ENCODE peak calls at places on chromosomes 4 and X, in six cellular contexts. U, I, J, T, D and F are unnamed samples.

GRCh38 chr4:47427936-47428335 is 35.6 kb downstream of the COMMD8 start:
- DNase-seq in T (no peak), U (no peak), D (no peak), J (no peak), I (no peak), F (no peak)

GRCh38 chr4:180557348-180557747 is 1685.9 kb upstream of the TENM3 start:
- DNase-seq in T (no peak), D (no peak), U (no peak), I (no peak), J (no peak), F (no peak)

GRCh38 chr4:72430050-72430449 is 139.0 kb downstream of the ADAMTS3 start:
- DNase-seq in D (no peak), J (no peak), T (no peak), I (no peak), U (no peak), F (no peak)

GRCh38 chr4:69684821-69685220 is 31.8 kb upstream of the UGT2A1 start:
- DNase-seq in T (no peak), U (no peak), D (no peak), J (no peak), I (no peak), F (no peak)

GRCh38 chrX:70470850-70471289 is 26.2 kb downstream of the DLG3 start:
- DNase-seq in T (no peak), I (no peak), J (no peak), U (no peak), D (no peak), F (no peak)

GRCh38 chr4:74483226-74483911 is 38.4 kb downstream of the AREG start:
- DNase-seq in D (peak), J (no peak), T (no peak), U (no peak), I (no peak), F (no peak)

GRCh38 chr4:112340048-112340447 is 42.9 kb downstream of the ALPK1 start:
- DNase-seq in D (no peak), T (no peak), U (peak), I (no peak), J (no peak), F (no peak)

GRCh38 chr4:22019676-22020075 is 71.1 kb upstream of the KCNIP4 start:
- DNase-seq in J (no peak), I (no peak), U (no peak), D (no peak), T (no peak), F (no peak)

GRCh38 chr4:97627785-97628184 is 515.5 kb downstream of the STPG2 start:
- DNase-seq in J (no peak), U (no peak), D (no peak), I (no peak), T (no peak), F (no peak)

GRCh38 chrX:80876877-80877276 is 67.2 kb upstream of the BRWD3 start:
- DNase-seq in T (no peak), D (no peak), J (no peak), I (no peak), U (no peak), F (no peak)

GRCh38 chrX:3461824-3462508 is 115.5 kb upstream of the MXRA5 start:
- DNase-seq in J (no peak), U (no peak), I (no peak), D (no peak), T (no peak), F (no peak)

GRCh38 chr4:11268149-11268548 is 160.5 kb downstream of the HS3ST1 start:
- DNase-seq in I (no peak), U (no peak), D (no peak), T (no peak), J (no peak), F (no peak)

GRCh38 chr4:74055096-74055495 is 16.6 kb upstream of the CXCL3 start:
- DNase-seq in D (no peak), T (no peak), U (no peak), I (no peak), J (no peak), F (no peak)

GRCh38 chr4:143186634-143187033 is 1.9 kb downstream of the USP38 start:
- DNase-seq in D (no peak), U (no peak), I (no peak), T (no peak), J (no peak), F (no peak)

GRCh38 chr4:41692717-41693345 is 55.7 kb downstream of the PHOX2B start:
- DNase-seq in U (peak), D (peak), T (peak), J (peak), I (no peak), F (peak)

GRCh38 chr4:4810365-4810764 is 49.1 kb upstream of the MSX1 start:
- DNase-seq in I (no peak), U (no peak), J (no peak), D (no peak), T (no peak), F (peak)

GRCh38 chr4:2497931-2498330 is 29.0 kb downstream of the RNF4 start:
- DNase-seq in T (no peak), I (no peak), D (no peak), J (no peak), U (no peak), F (no peak)